ENCODE peak calls at places on chromosome 4, in seven cellular contexts. W is SK-N-SH, C is HCT116, U is GM12878, H is K562, B is H1, O is HepG2. E is an unnamed sample.

GRCh38 chr4:137755033-137755471 is 222.8 kb upstream of the PCDH18 start:
- DNase-seq in W (no peak), C (peak), U (no peak), H (no peak), B (no peak), O (no peak), E (no peak)

GRCh38 chr4:156559346-156559745 is 412.3 kb downstream of the PDGFC start:
- DNase-seq in W (no peak), C (no peak), U (no peak), H (no peak), B (no peak), O (no peak), E (no peak)

GRCh38 chr4:106773106-106773905 is 262.8 kb downstream of the DKK2 start:
- DNase-seq in W (no peak), C (no peak), U (no peak), H (no peak), B (no peak), O (no peak), E (no peak)

GRCh38 chr4:58767598-58767997 is 1657.4 kb upstream of the IGFBP7 start:
- DNase-seq in W (no peak), C (no peak), U (no peak), H (no peak), B (no peak), O (no peak), E (no peak)

GRCh38 chr4:136864580-136865185 is 667.6 kb downstream of the PCDH18 start:
- DNase-seq in W (peak), C (peak), U (peak), H (peak), B (no peak), O (peak), E (peak)

GRCh38 chr4:41111796-41112195 is 102.5 kb downstream of the APBB2 start:
- DNase-seq in W (no peak), C (no peak), U (no peak), H (no peak), B (no peak), O (no peak), E (no peak)

GRCh38 chr4:112060212-112060611 is 85.0 kb upstream of the FAM241A start:
- DNase-seq in W (peak), C (peak), U (no peak), H (peak), B (no peak), O (peak), E (no peak)

GRCh38 chr4:169975131-169975836 is 50.9 kb downstream of the MFAP3L start:
- DNase-seq in W (no peak), C (no peak), U (no peak), H (no peak), B (no peak), O (no peak), E (no peak)

GRCh38 chr4:75180790-75181776 is 248.2 kb downstream of the PARM1 start:
- DNase-seq in W (no peak), C (no peak), U (peak), H (peak), B (no peak), O (no peak), E (peak)

GRCh38 chr4:77852892-77853495 is 9.6 kb upstream of the MRPL1 start:
- DNase-seq in W (no peak), C (no peak), U (peak), H (no peak), B (no peak), O (no peak), E (no peak)

GRCh38 chr4:176638992-176639391 is 153.7 kb downstream of the VEGFC start:
- DNase-seq in W (no peak), C (no peak), U (no peak), H (no peak), B (no peak), O (no peak), E (no peak)

GRCh38 chr4:869776-870175 is 43.8 kb upstream of the CPLX1 start:
- DNase-seq in W (no peak), C (no peak), U (no peak), H (no peak), B (no peak), O (no peak), E (no peak)

GRCh38 chr4:183797041-183797444 is 108.1 kb upstream of the STOX2 start:
- DNase-seq in W (no peak), C (no peak), U (no peak), H (no peak), B (no peak), O (no peak), E (no peak)

GRCh38 chr4:26812049-26812729 is 48.5 kb upstream of the STIM2 start:
- DNase-seq in W (no peak), C (no peak), U (no peak), H (no peak), B (no peak), O (no peak), E (no peak)

GRCh38 chr4:37825943-37826281 is 574 bp upstream of the PGM2 start:
- DNase-seq in W (peak), C (no peak), U (no peak), H (peak), B (peak), O (no peak), E (no peak)

GRCh38 chr4:158914178-158914577 is 145.4 kb downstream of the FNIP2 start:
- DNase-seq in W (no peak), C (no peak), U (no peak), H (no peak), B (no peak), O (no peak), E (no peak)

GRCh38 chr4:111602848-111603247 is 542.4 kb upstream of the FAM241A start:
- DNase-seq in W (no peak), C (peak), U (no peak), H (no peak), B (no peak), O (no peak), E (peak)

GRCh38 chr4:154714339-154715040 is 29.3 kb upstream of the LRAT start:
- DNase-seq in W (no peak), C (no peak), U (no peak), H (peak), B (no peak), O (no peak), E (no peak)

GRCh38 chr4:186032259-186032658 is 36.7 kb upstream of the TLR3 start:
- DNase-seq in W (no peak), C (no peak), U (no peak), H (no peak), B (no peak), O (no peak), E (no peak)

GRCh38 chr4:113145519-113146291 is 96.3 kb downstream of the ANK2 start:
- DNase-seq in W (no peak), C (no peak), U (no peak), H (no peak), B (peak), O (peak), E (no peak)
- TF ChIP-seq JUND in W (no peak), C (no peak), U (no peak), H (no peak), B (no peak), O (peak), E (no peak)

GRCh38 chr4:119525771-119526712 is 102.6 kb downstream of the PDE5A start:
- DNase-seq in W (no peak), C (no peak), U (no peak), H (no peak), B (no peak), O (no peak), E (no peak)

GRCh38 chr4:119521306-119521705 is 107.3 kb downstream of the PDE5A start:
- DNase-seq in W (no peak), C (no peak), U (no peak), H (no peak), B (no peak), O (peak), E (no peak)

GRCh38 chr4:119523399-119523798 is 105.2 kb downstream of the PDE5A start:
- DNase-seq in W (no peak), C (no peak), U (no peak), H (no peak), B (no peak), O (no peak), E (no peak)

GRCh38 chr4:119526786-119527550 is 101.6 kb downstream of the PDE5A start:
- DNase-seq in W (no peak), C (no peak), U (no peak), H (no peak), B (no peak), O (peak), E (no peak)

DNA sequence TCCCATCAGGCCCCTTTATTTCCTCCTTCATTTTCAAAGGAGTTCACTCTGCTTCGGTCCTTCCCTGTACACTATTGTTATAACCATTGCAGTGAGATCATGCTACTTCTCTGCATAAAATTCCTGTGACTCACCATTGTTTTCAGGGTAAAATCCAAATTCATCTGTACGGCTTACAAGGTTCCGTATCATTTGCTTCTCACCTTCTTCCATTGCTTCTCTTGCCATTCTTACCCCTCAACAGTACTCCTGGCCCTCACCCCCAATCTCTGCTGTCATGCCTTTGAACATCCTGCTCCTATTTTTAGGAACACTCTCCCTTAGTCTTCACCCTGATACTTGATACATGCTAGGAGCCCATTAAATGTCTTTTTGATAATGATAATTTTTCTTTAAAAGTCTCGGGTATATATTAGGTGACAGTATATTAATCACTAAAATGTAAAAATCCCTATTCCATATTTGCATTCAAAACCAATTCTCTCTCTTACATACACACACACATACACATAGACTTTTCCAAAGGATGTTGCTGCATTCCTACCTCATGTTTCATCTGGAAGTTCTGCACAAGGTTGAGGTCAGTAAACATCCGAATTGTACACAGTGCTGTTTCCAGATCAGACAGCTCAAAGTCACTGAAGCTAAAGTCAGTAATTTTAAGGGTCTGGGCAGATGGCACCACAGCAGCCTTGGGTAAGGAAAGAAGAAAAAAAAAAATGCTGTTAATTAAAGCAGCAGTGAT is 103.4 kb downstream of the PDE5A start:
- DNase-seq in W (no peak), C (no peak), U (no peak), H (no peak), B (no peak), O (peak), E (no peak)
- TF ChIP-seq JUND in W (peak), C (no peak), U (no peak), H (no peak), B (no peak), O (peak), E (no peak)

DNA sequence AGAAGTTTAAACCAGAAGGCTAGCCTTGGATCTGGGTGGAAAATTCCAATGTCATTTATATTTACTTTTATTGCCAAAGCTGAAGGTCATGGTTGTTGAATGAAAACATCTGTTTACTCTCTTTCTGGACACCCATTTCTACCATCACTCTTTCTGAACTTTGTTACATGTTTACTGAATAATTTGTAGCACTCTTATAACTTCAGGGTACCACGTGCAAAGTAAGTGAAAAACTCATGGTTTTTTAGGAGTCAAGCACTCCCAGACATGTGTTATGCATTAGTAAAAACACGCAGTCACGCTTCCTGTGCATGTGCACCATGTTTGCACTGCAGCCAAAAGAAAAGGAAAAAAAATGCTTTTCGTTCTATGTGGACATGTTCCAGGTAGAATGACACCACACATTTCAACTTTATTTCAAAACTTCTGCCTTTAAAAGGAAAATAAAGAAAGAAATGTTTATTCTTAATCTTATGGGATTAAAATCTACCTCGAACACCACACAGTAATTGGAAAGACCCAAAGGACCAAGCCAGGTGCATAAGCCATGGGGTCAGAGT is 31.4 kb upstream of the ADH1C start:
- DNase-seq in W (no peak), C (no peak), U (no peak), H (no peak), B (no peak), O (no peak), E (no peak)
- TF ChIP-seq JUND in W (no peak), C (no peak), U (no peak), H (no peak), B (no peak), O (no peak), E (no peak)

DNA sequence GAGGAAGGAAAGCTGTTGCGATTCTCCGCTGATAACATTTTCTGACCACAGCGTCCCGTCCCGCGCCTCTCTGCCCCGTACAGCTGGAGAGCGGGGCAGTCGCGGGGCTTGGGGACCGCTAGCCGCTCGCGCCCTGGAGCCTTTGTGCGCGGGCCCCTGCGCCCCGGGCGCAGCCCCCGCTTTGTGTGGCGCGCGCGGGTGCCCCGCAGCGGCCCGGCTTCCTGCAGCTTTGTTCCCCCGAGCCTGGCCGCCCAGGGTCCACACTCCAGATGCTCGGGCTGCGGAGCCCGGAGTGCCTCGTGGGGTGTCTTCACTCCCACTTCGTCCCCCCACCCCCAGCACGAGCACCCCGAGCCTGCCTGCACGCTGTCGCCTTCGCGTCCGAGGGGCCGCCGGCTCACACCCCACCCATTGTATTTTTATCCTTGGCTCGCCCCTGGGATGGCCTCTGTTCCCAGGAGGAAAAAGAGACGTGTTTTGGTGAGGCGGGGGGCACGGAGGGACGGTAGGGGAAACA is 535 bp downstream of the TMEM131L start:
- DNase-seq in W (peak), C (no peak), U (no peak), H (no peak), B (no peak), O (no peak), E (no peak)
- TF ChIP-seq JUND in W (no peak), C (no peak), U (no peak), H (no peak), B (no peak), O (no peak), E (no peak)

GRCh38 chr4:22071749-22072148 is 123.2 kb upstream of the KCNIP4 start:
- DNase-seq in W (no peak), C (no peak), U (no peak), H (no peak), B (no peak), O (no peak), E (no peak)
- TF ChIP-seq JUND in W (no peak), C (no peak), U (no peak), H (no peak), B (no peak), O (no peak), E (no peak)

GRCh38 chr4:67934628-67935027 is 28.7 kb downstream of the TMPRSS11A start:
- DNase-seq in W (no peak), C (no peak), U (no peak), H (no peak), B (no peak), O (no peak), E (no peak)

GRCh38 chr4:67933038-67933437 is 30.3 kb downstream of the TMPRSS11A start:
- DNase-seq in W (no peak), C (no peak), U (no peak), H (no peak), B (no peak), O (no peak), E (no peak)

GRCh38 chr4:67935888-67936287 is 27.4 kb downstream of the TMPRSS11A start:
- DNase-seq in W (no peak), C (no peak), U (no peak), H (no peak), B (no peak), O (no peak), E (no peak)

GRCh38 chr4:67931256-67931655 is 32.0 kb downstream of the TMPRSS11A start:
- DNase-seq in W (no peak), C (no peak), U (no peak), H (no peak), B (no peak), O (no peak), E (no peak)

GRCh38 chr4:67933755-67934154 is 29.5 kb downstream of the TMPRSS11A start:
- DNase-seq in W (no peak), C (no peak), U (no peak), H (no peak), B (no peak), O (no peak), E (no peak)
- TF ChIP-seq JUND in W (no peak), C (no peak), U (no peak), H (no peak), B (no peak), O (no peak), E (no peak)

GRCh38 chr4:118557298-118557851 is 127.8 kb upstream of the METTL14 start:
- DNase-seq in W (no peak), C (peak), U (no peak), H (peak), B (no peak), O (no peak), E (no peak)
- TF ChIP-seq JUND in W (no peak), C (no peak), U (no peak), H (no peak), B (no peak), O (no peak), E (no peak)

GRCh38 chr4:87973283-87974169 is 2.0 kb upstream of the SPP1 start:
- DNase-seq in W (peak), C (peak), U (no peak), H (peak), B (peak), O (peak), E (peak)
- TF ChIP-seq JUND in W (no peak), C (no peak), U (no peak), H (no peak), B (no peak), O (no peak), E (no peak)

GRCh38 chr4:153122855-153123254 is 81.4 kb upstream of the TRIM2 start:
- DNase-seq in W (peak), C (no peak), U (no peak), H (no peak), B (no peak), O (no peak), E (no peak)
- TF ChIP-seq JUND in W (no peak), C (no peak), U (no peak), H (no peak), B (no peak), O (no peak), E (no peak)

GRCh38 chr4:7206856-7207567 is 14.7 kb downstream of the SORCS2 start:
- DNase-seq in W (peak), C (no peak), U (no peak), H (peak), B (no peak), O (no peak), E (no peak)
- TF ChIP-seq JUND in W (peak), C (peak), U (no peak), H (peak), B (no peak), O (no peak), E (no peak)